ENCODE peak calls at places on chromosomes 3 and 15, in ten cellular contexts. One of them, this sample, is unnamed.

GRCh38 chr3:9397911-9398714 is 698 bp downstream of the SETD5 start:
- DNase-seq in fibroblast of lung: peak
- DNase-seq in effector memory CD8-positive, alpha-beta T cell: no peak
- DNase-seq in stimulated activated CD4-positive, alpha-beta T cell treated with anti-CD3 and anti-CD28 coated beads, Interleukin-4, amount 100 ng/mL, for 24 hours: peak
- DNase-seq in lower lobe of right lung: peak
- DNase-seq in stimulated activated CD8-positive, alpha-beta memory T cell treated with anti-CD3 and anti-CD28 coated beads, Interleukin-12 subunit alpha, Interleukin-12 subunit beta, amount 100 ng/mL, for 4 hours: no peak
- DNase-seq in tibial artery: peak
- DNase-seq in ACHN: peak
- DNase-seq in NCI-H774: no peak
- DNase-seq in neuronal stem cell: peak
- DNase-seq in this sample: peak

GRCh38 chr3:129278439-129278969 is at the start of gene HMCES:
- DNase-seq in effector memory CD8-positive, alpha-beta T cell: peak
- DNase-seq in stimulated activated CD4-positive, alpha-beta T cell treated with anti-CD3 and anti-CD28 coated beads, Interleukin-4, amount 100 ng/mL, for 24 hours: peak
- DNase-seq in NCI-H774: peak
- DNase-seq in fibroblast of lung: peak
- DNase-seq in stimulated activated CD8-positive, alpha-beta memory T cell treated with anti-CD3 and anti-CD28 coated beads, Interleukin-12 subunit alpha, Interleukin-12 subunit beta, amount 100 ng/mL, for 4 hours: peak
- DNase-seq in tibial artery: peak
- DNase-seq in neuronal stem cell: peak
- DNase-seq in lower lobe of right lung: peak
- DNase-seq in ACHN: peak
- DNase-seq in this sample: peak

GRCh38 chr3:86793786-86794185 is 197.2 kb downstream of the VGLL3 start:
- DNase-seq in ACHN: peak
- DNase-seq in effector memory CD8-positive, alpha-beta T cell: no peak
- DNase-seq in NCI-H774: no peak
- DNase-seq in stimulated activated CD4-positive, alpha-beta T cell treated with anti-CD3 and anti-CD28 coated beads, Interleukin-4, amount 100 ng/mL, for 24 hours: no peak
- DNase-seq in stimulated activated CD8-positive, alpha-beta memory T cell treated with anti-CD3 and anti-CD28 coated beads, Interleukin-12 subunit alpha, Interleukin-12 subunit beta, amount 100 ng/mL, for 4 hours: no peak
- DNase-seq in lower lobe of right lung: no peak
- DNase-seq in neuronal stem cell: no peak
- DNase-seq in fibroblast of lung: peak
- DNase-seq in tibial artery: no peak
- DNase-seq in this sample: no peak

GRCh38 chr3:170811928-170812591 is 57.9 kb downstream of the RPL22L1 start:
- DNase-seq in fibroblast of lung: peak
- DNase-seq in NCI-H774: peak
- DNase-seq in effector memory CD8-positive, alpha-beta T cell: peak
- DNase-seq in neuronal stem cell: peak
- DNase-seq in ACHN: peak
- DNase-seq in stimulated activated CD8-positive, alpha-beta memory T cell treated with anti-CD3 and anti-CD28 coated beads, Interleukin-12 subunit alpha, Interleukin-12 subunit beta, amount 100 ng/mL, for 4 hours: peak
- DNase-seq in stimulated activated CD4-positive, alpha-beta T cell treated with anti-CD3 and anti-CD28 coated beads, Interleukin-4, amount 100 ng/mL, for 24 hours: peak
- DNase-seq in lower lobe of right lung: peak
- DNase-seq in tibial artery: peak
- DNase-seq in this sample: no peak

GRCh38 chr15:39798382-39798781 is 15.7 kb upstream of the FSIP1 start:
- DNase-seq in stimulated activated CD4-positive, alpha-beta T cell treated with anti-CD3 and anti-CD28 coated beads, Interleukin-4, amount 100 ng/mL, for 24 hours: no peak
- DNase-seq in fibroblast of lung: no peak
- DNase-seq in tibial artery: no peak
- DNase-seq in effector memory CD8-positive, alpha-beta T cell: no peak
- DNase-seq in stimulated activated CD8-positive, alpha-beta memory T cell treated with anti-CD3 and anti-CD28 coated beads, Interleukin-12 subunit alpha, Interleukin-12 subunit beta, amount 100 ng/mL, for 4 hours: no peak
- DNase-seq in lower lobe of right lung: no peak
- DNase-seq in NCI-H774: no peak
- DNase-seq in neuronal stem cell: no peak
- DNase-seq in ACHN: no peak
- DNase-seq in this sample: no peak

GRCh38 chr15:41661529-41662225 is 1.5 kb downstream of the MGA start:
- DNase-seq in neuronal stem cell: peak
- DNase-seq in effector memory CD8-positive, alpha-beta T cell: peak
- DNase-seq in lower lobe of right lung: peak
- DNase-seq in NCI-H774: peak
- DNase-seq in ACHN: peak
- DNase-seq in tibial artery: peak
- DNase-seq in fibroblast of lung: peak
- DNase-seq in stimulated activated CD8-positive, alpha-beta memory T cell treated with anti-CD3 and anti-CD28 coated beads, Interleukin-12 subunit alpha, Interleukin-12 subunit beta, amount 100 ng/mL, for 4 hours: peak
- DNase-seq in stimulated activated CD4-positive, alpha-beta T cell treated with anti-CD3 and anti-CD28 coated beads, Interleukin-4, amount 100 ng/mL, for 24 hours: peak
- DNase-seq in this sample: peak

GRCh38 chr15:92521624-92522008 is 127.9 kb downstream of the ST8SIA2 start:
- DNase-seq in neuronal stem cell: peak
- DNase-seq in tibial artery: peak
- DNase-seq in NCI-H774: peak
- DNase-seq in effector memory CD8-positive, alpha-beta T cell: peak
- DNase-seq in stimulated activated CD8-positive, alpha-beta memory T cell treated with anti-CD3 and anti-CD28 coated beads, Interleukin-12 subunit alpha, Interleukin-12 subunit beta, amount 100 ng/mL, for 4 hours: no peak
- DNase-seq in stimulated activated CD4-positive, alpha-beta T cell treated with anti-CD3 and anti-CD28 coated beads, Interleukin-4, amount 100 ng/mL, for 24 hours: peak
- DNase-seq in ACHN: peak
- DNase-seq in fibroblast of lung: peak
- DNase-seq in lower lobe of right lung: peak
- DNase-seq in this sample: peak

GRCh38 chr3:177284383-177284881 is 87.2 kb upstream of the TBL1XR1 start:
- DNase-seq in tibial artery: no peak
- DNase-seq in fibroblast of lung: peak
- DNase-seq in stimulated activated CD8-positive, alpha-beta memory T cell treated with anti-CD3 and anti-CD28 coated beads, Interleukin-12 subunit alpha, Interleukin-12 subunit beta, amount 100 ng/mL, for 4 hours: no peak
- DNase-seq in ACHN: no peak
- DNase-seq in NCI-H774: no peak
- DNase-seq in stimulated activated CD4-positive, alpha-beta T cell treated with anti-CD3 and anti-CD28 coated beads, Interleukin-4, amount 100 ng/mL, for 24 hours: peak
- DNase-seq in neuronal stem cell: no peak
- DNase-seq in lower lobe of right lung: peak
- DNase-seq in effector memory CD8-positive, alpha-beta T cell: no peak
- DNase-seq in this sample: no peak

GRCh38 chr15:50996641-50997040 is 88.2 kb downstream of the AP4E1 start:
- DNase-seq in neuronal stem cell: no peak
- DNase-seq in NCI-H774: no peak
- DNase-seq in lower lobe of right lung: no peak
- DNase-seq in effector memory CD8-positive, alpha-beta T cell: no peak
- DNase-seq in stimulated activated CD4-positive, alpha-beta T cell treated with anti-CD3 and anti-CD28 coated beads, Interleukin-4, amount 100 ng/mL, for 24 hours: no peak
- DNase-seq in ACHN: no peak
- DNase-seq in fibroblast of lung: peak
- DNase-seq in stimulated activated CD8-positive, alpha-beta memory T cell treated with anti-CD3 and anti-CD28 coated beads, Interleukin-12 subunit alpha, Interleukin-12 subunit beta, amount 100 ng/mL, for 4 hours: no peak
- DNase-seq in tibial artery: no peak
- DNase-seq in this sample: no peak